ENCODE peak calls at places on chromosomes 11 and 22, in six cellular contexts. R is NCI-H460, U is endothelial cell, Z is GM23248, O is NCI-H146, G is dorsolateral prefrontal cortex. B is an unnamed sample.

GRCh38 chr11:103587951-103588788 is 448.3 kb upstream of the DDI1 start:
- DNase-seq in G (no peak), U (no peak), R (no peak), Z (no peak), O (peak), B (no peak)

GRCh38 chr11:2530131-2530854 is 85.5 kb downstream of the KCNQ1 start:
- DNase-seq in O (no peak), R (no peak), Z (no peak), G (no peak), U (no peak), B (no peak)

GRCh38 chr11:38136887-38137286 is 1538.9 kb upstream of the RAG2 start:
- DNase-seq in O (no peak), U (no peak), G (no peak), Z (no peak), R (no peak), B (no peak)

GRCh38 chr22:43825651-43826050 is 13.5 kb upstream of the EFCAB6 start:
- DNase-seq in R (no peak), G (no peak), Z (peak), U (no peak), O (no peak), B (no peak)

GRCh38 chr11:112745958-112746357 is 215.3 kb upstream of the NCAM1 start:
- DNase-seq in R (no peak), U (no peak), O (peak), G (no peak), Z (no peak), B (no peak)

GRCh38 chr22:36197065-36197440 is 4.6 kb downstream of the APOL4 start:
- DNase-seq in U (peak), R (no peak), O (peak), Z (peak), G (no peak), B (no peak)

GRCh38 chr11:134950692-134951304 is 538.8 kb upstream of the B3GAT1 start:
- DNase-seq in G (no peak), R (no peak), Z (peak), O (no peak), U (no peak), B (no peak)

GRCh38 chr22:43412808-43413785 is 1.3 kb downstream of the MPPED1 start:
- DNase-seq in G (no peak), R (no peak), O (peak), U (no peak), Z (no peak), B (no peak)

GRCh38 chr11:104163100-104164027 is 583 bp downstream of the PDGFD start:
- DNase-seq in Z (peak), G (no peak), R (no peak), O (peak), U (peak), B (no peak)

GRCh38 chr11:29224739-29225384 is 792.0 kb downstream of the KCNA4 start:
- DNase-seq in G (no peak), Z (no peak), O (no peak), R (no peak), U (no peak), B (no peak)

GRCh38 chr22:38203090-38203810 is 1.5 kb downstream of the MAFF start:
- DNase-seq in R (no peak), Z (peak), U (no peak), G (no peak), O (peak), B (no peak)

GRCh38 chr22:24035296-24035695 is 24.2 kb downstream of the CABIN1 start:
- DNase-seq in O (no peak), U (no peak), Z (no peak), R (no peak), G (no peak), B (no peak)

GRCh38 chr11:119316017-119316728 is 757 bp downstream of the MCAM start:
- DNase-seq in O (peak), Z (peak), R (no peak), G (peak), U (no peak), B (no peak)

GRCh38 chr11:120040136-120040840 is 97.6 kb downstream of the TRIM29 start:
- DNase-seq in G (no peak), Z (no peak), U (no peak), O (no peak), R (no peak), B (no peak)

GRCh38 chr11:132901638-132902610 is 630.4 kb downstream of the OPCML start:
- DNase-seq in R (no peak), U (no peak), Z (peak), O (no peak), G (no peak), B (no peak)

GRCh38 chr22:46250035-46250782 is at the start of gene CDPF1:
- DNase-seq in O (peak), G (peak), U (peak), R (peak), Z (peak), B (peak)

GRCh38 chr11:84947970-84948600 is 679.1 kb downstream of the DLG2 start:
- DNase-seq in R (peak), U (no peak), Z (peak), O (no peak), G (no peak), B (no peak)

GRCh38 chr11:8015753-8016239 is 28.7 kb downstream of the EIF3F start:
- DNase-seq in U (no peak), O (no peak), R (no peak), Z (peak), G (no peak), B (no peak)

GRCh38 chr11:92980291-92980690 is 10.8 kb downstream of the MTNR1B start:
- DNase-seq in O (no peak), Z (no peak), R (no peak), U (no peak), G (no peak), B (no peak)

GRCh38 chr11:130480721-130481140 is 32.3 kb downstream of the ADAMTS15 start:
- DNase-seq in G (no peak), U (no peak), Z (peak), O (no peak), R (no peak), B (no peak)

GRCh38 chr22:25658641-25659040 is 83.3 kb upstream of the MYO18B start:
- DNase-seq in Z (peak), O (no peak), R (no peak), U (no peak), G (no peak), B (no peak)